ENCODE peak calls at places on chromosomes 7 and 10, in six cellular contexts. S is right cardiac atrium, A is tibial nerve, B is sigmoid colon, L is Peyer's patch, X is MM.1S. F is an unnamed sample.

GRCh38 chr7:90298145-90299038 is 22.7 kb downstream of the FAM237B start:
- DNase-seq in S (no peak), A (no peak), B (no peak), L (no peak), X (peak; percentile 53), F (no peak)

GRCh38 chr10:79019961-79020491 is 48.7 kb upstream of the ZMIZ1 start:
- DNase-seq in S (peak; percentile 69), A (peak; percentile 35), B (peak; percentile 87), L (peak; percentile 37), X (no peak), F (no peak)

GRCh38 chr7:23530901-23531793 is 634 bp downstream of the TRA2A start:
- DNase-seq in S (peak; percentile 47), A (peak; percentile 23), B (peak; percentile 85), L (no peak), X (peak; percentile 50), F (peak; percentile 38)

GRCh38 chr7:134948736-134949135 is 37.6 kb upstream of the AGBL3 start:
- DNase-seq in S (no peak), A (no peak), B (no peak), L (no peak), X (no peak), F (no peak)

GRCh38 chr10:79298403-79299244 is 48.6 kb upstream of the PPIF start:
- DNase-seq in S (peak; percentile 81), A (no peak), B (peak; percentile 86), L (peak; percentile 83), X (no peak), F (no peak)

GRCh38 chr7:33459340-33459751 is 330.0 kb downstream of the BBS9 start:
- DNase-seq in S (no peak), A (no peak), B (no peak), L (no peak), X (peak; percentile 29), F (no peak)

GRCh38 chr10:44281089-44281613 is 103.7 kb downstream of the CXCL12 start:
- DNase-seq in S (peak; percentile 48), A (peak; percentile 45), B (peak; percentile 94), L (no peak), X (no peak), F (no peak)

GRCh38 chr7:80721880-80722595 is 83.6 kb downstream of the CD36 start:
- DNase-seq in S (peak; percentile 16), A (no peak), B (no peak), L (no peak), X (no peak), F (no peak)

GRCh38 chr10:126384269-126384873 is 3.9 kb downstream of the ADAM12 start:
- DNase-seq in S (no peak), A (no peak), B (no peak), L (no peak), X (no peak), F (no peak)

GRCh38 chr7:150688630-150689029 is 3.1 kb downstream of the GIMAP2 start:
- DNase-seq in S (no peak), A (no peak), B (no peak), L (no peak), X (no peak), F (no peak)

GRCh38 chr7:63030061-63030460 is 968.6 kb upstream of the ZNF722 start:
- DNase-seq in S (no peak), A (no peak), B (no peak), L (no peak), X (no peak), F (no peak)

GRCh38 chr7:80478683-80479082 is 33.2 kb downstream of the GNAT3 start:
- DNase-seq in S (no peak), A (no peak), B (no peak), L (no peak), X (no peak), F (no peak)

GRCh38 chr10:94219829-94220228 is 142.9 kb downstream of the NOC3L start:
- DNase-seq in S (no peak), A (no peak), B (no peak), L (no peak), X (no peak), F (no peak)

GRCh38 chr7:14368285-14368684 is 378.8 kb upstream of the ETV1 start:
- DNase-seq in S (no peak), A (no peak), B (no peak), L (no peak), X (no peak), F (no peak)

GRCh38 chr10:126456632-126457031 is 68.4 kb upstream of the ADAM12 start:
- DNase-seq in S (no peak), A (no peak), B (no peak), L (no peak), X (no peak), F (no peak)

GRCh38 chr7:83366629-83367028 is 203.9 kb upstream of the PCLO start:
- DNase-seq in S (no peak), A (no peak), B (no peak), L (no peak), X (no peak), F (no peak)

GRCh38 chr10:86295791-86296190 is 70.8 kb downstream of the GRID1 start:
- DNase-seq in S (no peak), A (no peak), B (peak; percentile 25), L (no peak), X (no peak), F (no peak)

GRCh38 chr10:71068811-71069411 is 143.5 kb upstream of the UNC5B start:
- DNase-seq in S (peak; percentile 59), A (no peak), B (no peak), L (no peak), X (no peak), F (no peak)

GRCh38 chr7:22810843-22811242 is 11.8 kb downstream of the TOMM7 start:
- DNase-seq in S (no peak), A (no peak), B (no peak), L (no peak), X (no peak), F (no peak)

GRCh38 chr7:63080831-63081230 is 917.8 kb upstream of the ZNF722 start:
- DNase-seq in S (no peak), A (no peak), B (no peak), L (no peak), X (no peak), F (no peak)

GRCh38 chr10:122786269-122786668 is 59.4 kb downstream of the CUZD1 start:
- DNase-seq in S (no peak), A (no peak), B (no peak), L (no peak), X (peak; percentile 36), F (no peak)

GRCh38 chr7:80614911-80615310 is 23.5 kb upstream of the CD36 start:
- DNase-seq in S (no peak), A (no peak), B (no peak), L (no peak), X (no peak), F (no peak)

GRCh38 chr7:72405389-72405788 is 6.7 kb downstream of the CALN1 start:
- DNase-seq in S (no peak), A (no peak), B (no peak), L (no peak), X (no peak), F (no peak)

GRCh38 chr7:43392638-43393037 is 190.3 kb upstream of the STK17A start:
- DNase-seq in S (no peak), A (no peak), B (no peak), L (no peak), X (no peak), F (no peak)

DNA sequence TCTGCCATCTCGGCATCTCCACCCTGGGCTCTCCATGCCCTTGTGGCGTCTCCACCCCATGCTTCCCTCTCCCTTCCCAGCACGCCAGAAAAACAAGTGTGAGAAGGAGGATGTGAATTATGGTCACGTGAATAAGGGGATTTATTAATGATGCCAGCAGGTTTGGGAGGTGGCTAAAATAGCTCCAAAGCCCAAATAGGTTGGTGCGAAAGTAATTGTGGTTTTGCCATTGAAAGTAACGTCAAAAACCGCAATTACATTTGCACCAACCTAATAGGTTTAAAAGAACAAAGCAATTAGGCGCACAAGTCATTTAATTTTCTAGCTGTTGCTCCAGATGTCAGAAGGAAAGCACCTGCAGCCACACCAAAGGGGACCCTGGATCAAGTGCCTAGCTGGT is 224.4 kb upstream of the PPP2R2D start:
- DNase-seq in S (no peak), A (no peak), B (peak; percentile 11), L (peak; percentile 12), X (no peak), F (no peak)
- H3K4me3 ChIP-seq in S (no peak overlapping the region), A (no peak overlapping the region), B (no peak overlapping the region), L (no peak overlapping the region), X (no peak overlapping the region), F (no peak overlapping the region)

DNA sequence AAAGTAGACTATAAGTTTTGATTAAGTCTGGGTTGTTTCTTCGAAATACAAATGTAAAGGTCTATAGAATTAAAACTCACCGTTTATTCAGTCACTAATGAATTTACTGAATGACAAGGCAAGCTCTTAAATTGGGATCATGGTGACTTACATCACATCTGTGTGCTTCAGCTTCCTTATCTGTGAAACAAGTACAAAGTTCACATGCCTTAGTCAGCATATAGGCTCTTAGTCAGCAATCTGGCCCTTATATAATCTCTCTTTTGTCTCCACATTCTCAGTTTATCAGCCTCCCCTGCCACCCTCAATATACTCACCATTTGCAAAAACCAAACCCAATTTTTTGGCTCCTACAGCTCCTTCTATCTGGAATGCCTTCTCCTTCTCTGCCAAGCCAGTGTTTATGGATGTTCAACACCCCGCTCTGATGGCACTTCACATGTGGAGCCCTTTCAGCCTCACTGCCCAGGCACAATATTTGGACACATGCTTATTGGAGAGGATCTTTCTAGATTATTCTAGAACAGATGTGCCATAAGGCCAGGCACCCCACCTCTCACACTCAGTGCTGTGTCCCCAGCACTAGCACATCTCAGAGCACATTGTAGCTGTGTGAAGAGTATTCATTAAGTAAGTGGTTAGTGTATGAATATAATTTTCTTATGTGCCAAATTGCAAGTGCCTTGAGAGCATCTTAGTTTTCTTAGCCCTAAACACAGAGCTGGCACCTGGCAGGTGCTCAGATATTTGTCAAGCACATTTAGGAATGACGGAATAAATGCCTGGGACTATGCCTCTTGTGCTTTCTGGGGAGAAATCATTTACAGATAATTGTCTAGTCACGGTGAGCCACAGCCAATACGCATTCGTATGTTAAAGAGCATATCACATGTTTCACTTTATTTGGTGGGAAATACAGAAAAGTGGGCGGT is 9.8 kb upstream of the LAMB1 start:
- DNase-seq in S (no peak), A (no peak), B (no peak), L (no peak), X (peak; percentile 27), F (no peak)
- H3K4me3 ChIP-seq in S (no peak overlapping the region), A (no peak overlapping the region), B (no peak overlapping the region), L (no peak overlapping the region), X (no peak overlapping the region), F (no peak overlapping the region)

GRCh38 chr10:91551856-91552255 is 81.0 kb downstream of the PPP1R3C start:
- DNase-seq in S (peak; percentile 42), A (no peak), B (no peak), L (no peak), X (no peak), F (no peak)

GRCh38 chr10:91555455-91555854 is 77.4 kb downstream of the PPP1R3C start:
- DNase-seq in S (no peak), A (no peak), B (no peak), L (no peak), X (no peak), F (no peak)

GRCh38 chr10:91549296-91549695 is 83.6 kb downstream of the PPP1R3C start:
- DNase-seq in S (no peak), A (no peak), B (no peak), L (no peak), X (no peak), F (no peak)

GRCh38 chr10:91552260-91552659 is 80.6 kb downstream of the PPP1R3C start:
- DNase-seq in S (no peak), A (no peak), B (no peak), L (no peak), X (no peak), F (no peak)

GRCh38 chr10:91552706-91553105 is 80.2 kb downstream of the PPP1R3C start:
- DNase-seq in S (peak; percentile 47), A (no peak), B (no peak), L (no peak), X (no peak), F (no peak)
- H3K4me3 ChIP-seq in S (no peak overlapping the region), A (no peak overlapping the region), B (no peak overlapping the region), L (no peak overlapping the region), X (no peak overlapping the region), F (no peak overlapping the region)

GRCh38 chr10:96124230-96125141 is 5.6 kb upstream of the ZNF518A start:
- DNase-seq in S (no peak), A (no peak), B (no peak), L (peak; percentile 67), X (peak; percentile 71), F (no peak)
- H3K4me3 ChIP-seq in S (no peak overlapping the region), A (no peak overlapping the region), B (no peak overlapping the region), L (peak overlapping the region; percentile 43), X (peak overlapping the region; percentile 72), F (no peak overlapping the region)